ENCODE peak calls at places on chromosomes 13 and 19, in seven cellular contexts. E is endothelial cell of umbilical vein; V is CD8-positive, alpha-beta T cell; D is tibial nerve; X is cardiac muscle cell; N is ascending aorta; T is OCI-LY7. F is an unnamed sample. For H3K36me3, the result is how much of the 10 kb centered on the place peaks cover.

GRCh38 chr13:100304241-100304640 is 215.3 kb downstream of the PCCA start:
- DNase-seq in E (no peak), V (no peak), D (no peak), X (no peak), N (no peak), T (no peak), F (no peak)

GRCh38 chr19:45164577-45165335 is 4.0 kb upstream of the NKPD1 start:
- DNase-seq in E (peak), V (peak), D (no peak), X (peak), N (no peak), T (peak), F (peak)

GRCh38 chr13:64078480-64078936 is 2662.9 kb upstream of the PCDH20 start:
- DNase-seq in E (no peak), V (no peak), D (no peak), X (no peak), N (no peak), T (no peak), F (no peak)

GRCh38 chr13:79548886-79549285 is 67.9 kb downstream of the NDFIP2 start:
- DNase-seq in E (peak), V (no peak), D (no peak), X (no peak), N (no peak), T (no peak), F (no peak)

GRCh38 chr19:48501961-48502719 is 9.5 kb downstream of the LMTK3 start:
- DNase-seq in E (no peak), V (peak), D (no peak), X (peak), N (peak), T (peak), F (peak)

GRCh38 chr13:87057807-87058520 is 613.2 kb upstream of the SLITRK5 start:
- DNase-seq in E (no peak), V (no peak), D (no peak), X (no peak), N (no peak), T (no peak), F (no peak)

GRCh38 chr13:33017410-33017929 is 1.2 kb downstream of the KL start:
- DNase-seq in E (peak), V (peak), D (peak), X (peak), N (peak), T (peak), F (no peak)

GRCh38 chr13:43110658-43111057 is 87.3 kb downstream of the DNAJC15 start:
- DNase-seq in E (no peak), V (no peak), D (no peak), X (no peak), N (no peak), T (no peak), F (no peak)

GRCh38 chr13:51858433-51859247 is 3.1 kb upstream of the CCDC70 start:
- DNase-seq in E (no peak), V (no peak), D (no peak), X (no peak), N (no peak), T (no peak), F (no peak)

GRCh38 chr19:44948763-44949374 is 3.0 kb downstream of the APOC2 start:
- DNase-seq in E (no peak), V (no peak), D (no peak), X (no peak), N (no peak), T (peak), F (no peak)

GRCh38 chr13:27271572-27272096 is 1.0 kb downstream of the RASL11A start:
- DNase-seq in E (no peak), V (no peak), D (no peak), X (no peak), N (no peak), T (no peak), F (no peak)

GRCh38 chr19:39971380-39971841 is 446 bp downstream of the PSMC4 start:
- DNase-seq in E (peak), V (no peak), D (no peak), X (no peak), N (peak), T (no peak), F (no peak)

GRCh38 chr19:46550684-46551083 is 50.4 kb upstream of the CALM3 start:
- DNase-seq in E (no peak), V (no peak), D (no peak), X (no peak), N (no peak), T (no peak), F (no peak)

GRCh38 chr13:90622547-90622946 is 724.9 kb upstream of the MIR17HG start:
- DNase-seq in E (no peak), V (no peak), D (no peak), X (no peak), N (no peak), T (no peak), F (no peak)

GRCh38 chr19:41175825-41176734 is 16.9 kb upstream of the CYP2S1 start:
- DNase-seq in E (no peak), V (peak), D (peak), X (peak), N (no peak), T (peak), F (peak)

DNA sequence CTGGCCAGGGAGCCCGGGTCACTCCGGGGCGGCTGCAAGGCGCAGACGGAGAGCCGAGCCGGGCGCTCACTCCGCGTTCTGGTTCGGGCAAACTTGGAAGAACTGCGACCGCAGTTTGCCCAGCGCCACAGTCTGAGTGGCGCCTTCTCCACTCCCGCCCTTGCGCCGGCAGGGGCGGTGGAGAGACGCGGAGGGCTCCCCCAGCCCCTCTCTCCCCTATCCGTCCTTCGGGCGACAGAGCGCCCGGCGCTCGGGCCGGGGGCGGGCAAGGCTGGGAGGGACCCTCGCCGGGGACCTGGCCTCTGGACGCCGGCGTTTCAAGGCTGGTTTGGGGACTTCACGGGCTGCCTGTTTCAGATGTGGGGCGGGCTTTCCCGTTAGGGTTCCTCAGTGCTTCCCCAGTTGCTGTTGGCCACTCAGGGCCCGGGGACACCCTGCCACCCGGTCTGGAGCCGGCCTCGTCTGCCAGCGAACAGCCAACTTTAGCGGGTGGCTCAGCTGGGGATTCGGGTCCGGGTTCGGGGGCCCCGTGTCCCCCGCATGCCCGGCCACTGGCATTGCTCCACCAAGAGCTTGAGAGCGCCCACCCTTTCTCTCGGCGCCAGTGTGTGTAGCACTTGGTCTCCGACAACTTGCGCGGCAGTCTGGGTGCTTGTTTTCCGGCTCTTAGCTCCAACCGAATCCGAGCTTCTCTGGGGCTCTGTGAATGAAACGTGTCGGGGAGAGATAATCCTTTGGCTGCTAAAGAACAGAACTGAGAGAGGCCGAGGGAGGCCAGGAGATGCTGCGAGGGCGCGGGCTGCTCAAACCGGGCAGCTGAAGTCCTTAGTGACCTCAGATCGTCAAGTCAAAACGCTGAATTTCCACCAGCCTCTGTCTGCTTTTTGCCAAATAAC is 1.5 kb downstream of the GPC6 start:
- DNase-seq in E (no peak), V (no peak), D (peak), X (peak), N (peak), T (no peak), F (no peak)
- H3K27ac ChIP-seq in E (no peak), V (no peak), D (peak), X (peak), N (peak), T (no peak), F (no peak)

GRCh38 chr13:94703721-94704314 is 8.5 kb downstream of the SOX21 start:
- DNase-seq in E (no peak), V (no peak), D (no peak), X (no peak), N (no peak), T (no peak), F (no peak)

GRCh38 chr13:94703271-94703670 is 9.1 kb downstream of the SOX21 start:
- DNase-seq in E (no peak), V (no peak), D (no peak), X (no peak), N (no peak), T (no peak), F (no peak)

GRCh38 chr13:94705081-94705751 is 7.1 kb downstream of the SOX21 start:
- DNase-seq in E (no peak), V (no peak), D (no peak), X (no peak), N (no peak), T (no peak), F (no peak)

GRCh38 chr13:94706101-94706853 is 6.1 kb downstream of the SOX21 start:
- DNase-seq in E (no peak), V (no peak), D (no peak), X (no peak), N (no peak), T (no peak), F (no peak)

DNA sequence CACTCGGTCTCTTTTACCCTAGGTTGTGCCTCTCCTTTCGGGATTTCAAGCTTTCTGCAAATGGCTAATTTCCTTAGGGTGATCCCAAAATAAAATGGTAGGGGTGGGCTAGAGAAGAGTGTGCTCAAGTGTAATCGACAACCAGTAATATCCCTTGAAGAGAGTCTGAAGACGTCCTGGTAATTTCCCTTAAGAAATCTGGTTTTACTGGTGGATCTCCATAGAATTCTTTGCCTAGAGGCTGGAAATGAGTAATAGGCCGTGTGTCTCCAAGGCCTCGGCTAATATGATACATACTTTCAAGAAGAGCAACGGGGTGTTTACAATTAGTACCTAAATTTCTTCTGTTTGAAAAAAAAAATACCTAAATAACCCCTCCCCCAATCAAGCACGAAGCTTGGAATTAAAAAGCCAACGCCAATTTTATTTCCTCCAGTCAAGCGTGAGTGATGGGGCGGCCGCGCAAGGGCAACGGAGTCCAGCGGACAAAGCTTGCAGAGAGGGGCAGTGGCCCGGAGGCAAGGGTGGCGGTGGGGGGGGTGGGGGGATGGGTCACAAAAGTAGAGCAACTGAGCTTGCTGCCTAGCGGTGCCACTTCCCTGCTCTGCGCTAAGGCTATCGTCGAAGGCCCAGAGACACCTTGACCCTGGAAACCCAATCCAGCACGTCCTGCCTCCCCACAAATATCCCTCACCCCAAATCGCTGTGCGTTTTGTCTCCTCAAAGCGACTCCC is 7.8 kb downstream of the SOX21 start:
- DNase-seq in E (no peak), V (no peak), D (no peak), X (no peak), N (no peak), T (no peak), F (no peak)
- H3K4me3 ChIP-seq in E (no peak), V (no peak), D (no peak), X (no peak), N (no peak), T (no peak), F (no peak)

DNA sequence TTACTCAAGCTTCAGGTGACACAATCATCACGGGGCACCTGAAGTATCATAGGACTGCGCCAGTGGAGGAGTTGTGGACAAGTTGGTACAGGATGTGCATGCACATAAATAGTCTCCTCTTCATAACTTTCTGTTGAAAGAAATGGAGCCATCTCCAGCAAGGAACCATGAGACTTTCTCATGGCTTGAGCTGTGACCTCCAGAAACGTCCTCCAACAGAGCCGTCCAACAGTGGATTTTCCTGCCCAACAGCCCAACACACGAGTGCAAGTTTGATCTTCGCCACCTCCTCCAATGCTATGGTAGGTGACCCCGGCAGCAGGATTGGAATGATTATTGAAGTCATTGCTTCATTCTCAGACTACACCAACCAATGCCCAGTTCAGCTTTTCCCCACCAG is 105.1 kb upstream of the ZNF507 start:
- DNase-seq in E (no peak), V (no peak), D (no peak), X (no peak), N (no peak), T (no peak), F (no peak)
- H3K36me3 ChIP-seq in E (under half), V (under half), D (under half), X (under half), N (under half), T (under half), F (under half)

GRCh38 chr19:2115911-2116426 is 19.3 kb downstream of the IZUMO4 start:
- DNase-seq in E (no peak), V (no peak), D (no peak), X (no peak), N (no peak), T (no peak), F (no peak)
- H3K27ac ChIP-seq in E (no peak), V (no peak), D (no peak), X (no peak), N (no peak), T (no peak), F (no peak)

F was measured in breast epithelium.